ENCODE peak calls at places on chromosomes 12 and 14, in five cellular contexts. One of them, this sample, is unnamed.
A peak's percentile ranks its signal among the peaks of the same experiment; 100 is the strongest.

GRCh38 chr12:13436696-13437391 is 240.3 kb downstream of the EMP1 start:
- DNase-seq in Panc1: no peak
- DNase-seq in foreskin fibroblast: peak; percentile 15
- DNase-seq in heart left ventricle: no peak
- DNase-seq in uterus: no peak
- DNase-seq in this sample: peak; percentile 41

GRCh38 chr12:11705010-11705409 is 55.5 kb downstream of the ETV6 start:
- DNase-seq in foreskin fibroblast: peak; percentile 77
- DNase-seq in Panc1: no peak
- DNase-seq in heart left ventricle: no peak
- DNase-seq in uterus: peak; percentile 31
- DNase-seq in this sample: peak; percentile 92

GRCh38 chr12:29818925-29819324 is 35.2 kb upstream of the TMTC1 start:
- DNase-seq in uterus: no peak
- DNase-seq in heart left ventricle: peak; percentile 36
- DNase-seq in Panc1: no peak
- DNase-seq in foreskin fibroblast: peak; percentile 39
- DNase-seq in this sample: peak; percentile 49

GRCh38 chr14:90661881-90662280 is 154.3 kb downstream of the TTC7B start:
- DNase-seq in Panc1: no peak
- DNase-seq in heart left ventricle: no peak
- DNase-seq in uterus: no peak
- DNase-seq in foreskin fibroblast: no peak
- DNase-seq in this sample: no peak

GRCh38 chr14:103224996-103225874 is 102.0 kb downstream of the TNFAIP2 start:
- DNase-seq in heart left ventricle: no peak
- DNase-seq in uterus: no peak
- DNase-seq in foreskin fibroblast: no peak
- DNase-seq in Panc1: no peak
- DNase-seq in this sample: no peak

GRCh38 chr14:58650857-58651256 is 13.1 kb downstream of the DACT1 start:
- DNase-seq in uterus: no peak
- DNase-seq in Panc1: no peak
- DNase-seq in foreskin fibroblast: no peak
- DNase-seq in heart left ventricle: no peak
- DNase-seq in this sample: no peak

GRCh38 chr14:100399052-100399849 is 76.1 kb downstream of the SLC25A47 start:
- DNase-seq in foreskin fibroblast: no peak
- DNase-seq in heart left ventricle: no peak
- DNase-seq in Panc1: no peak
- DNase-seq in uterus: no peak
- DNase-seq in this sample: no peak

GRCh38 chr12:62793256-62794217 is 141.4 kb downstream of the PPM1H start:
- DNase-seq in foreskin fibroblast: peak; percentile 87
- DNase-seq in uterus: peak; percentile 89
- DNase-seq in heart left ventricle: peak; percentile 77
- DNase-seq in Panc1: peak; percentile 74
- DNase-seq in this sample: peak; percentile 94

GRCh38 chr12:116955382-116956021 is 44.8 kb downstream of the FBXW8 start:
- DNase-seq in heart left ventricle: no peak
- DNase-seq in foreskin fibroblast: no peak
- DNase-seq in uterus: no peak
- DNase-seq in Panc1: no peak
- DNase-seq in this sample: peak; percentile 37

GRCh38 chr12:127273621-127274020 is 993.3 kb upstream of the TMEM132C start:
- DNase-seq in heart left ventricle: no peak
- DNase-seq in foreskin fibroblast: peak; percentile 65
- DNase-seq in uterus: no peak
- DNase-seq in Panc1: no peak
- DNase-seq in this sample: no peak

GRCh38 chr14:51219473-51220448 is 20.3 kb upstream of the TMX1 start:
- DNase-seq in heart left ventricle: no peak
- DNase-seq in foreskin fibroblast: no peak
- DNase-seq in Panc1: no peak
- DNase-seq in uterus: peak; percentile 25
- DNase-seq in this sample: peak; percentile 67

GRCh38 chr14:49593016-49593415 is 5.7 kb upstream of the LRR1 start:
- DNase-seq in uterus: no peak
- DNase-seq in Panc1: no peak
- DNase-seq in foreskin fibroblast: no peak
- DNase-seq in heart left ventricle: no peak
- DNase-seq in this sample: peak; percentile 41

GRCh38 chr12:124537525-124538193 is 29.8 kb downstream of the NCOR2 start:
- DNase-seq in foreskin fibroblast: no peak
- DNase-seq in uterus: no peak
- DNase-seq in Panc1: no peak
- DNase-seq in heart left ventricle: peak; percentile 70
- DNase-seq in this sample: no peak

GRCh38 chr12:24996820-24997219 is 47.9 kb upstream of the BCAT1 start:
- DNase-seq in uterus: no peak
- DNase-seq in Panc1: no peak
- DNase-seq in heart left ventricle: no peak
- DNase-seq in foreskin fibroblast: no peak
- DNase-seq in this sample: no peak

GRCh38 chr12:31985832-31986231 is 26.6 kb downstream of the RESF1 start:
- DNase-seq in Panc1: no peak
- DNase-seq in heart left ventricle: no peak
- DNase-seq in foreskin fibroblast: no peak
- DNase-seq in uterus: no peak
- DNase-seq in this sample: no peak

GRCh38 chr14:43479751-43480150 is 1027.3 kb downstream of the FSCB start:
- DNase-seq in foreskin fibroblast: no peak
- DNase-seq in heart left ventricle: no peak
- DNase-seq in Panc1: no peak
- DNase-seq in uterus: no peak
- DNase-seq in this sample: no peak

GRCh38 chr12:81598205-81598604 is 160.9 kb downstream of the PPFIA2 start:
- DNase-seq in uterus: no peak
- DNase-seq in Panc1: no peak
- DNase-seq in foreskin fibroblast: no peak
- DNase-seq in heart left ventricle: no peak
- DNase-seq in this sample: no peak

GRCh38 chr12:133081408-133081806 is 684 bp downstream of the ZNF140 start:
- DNase-seq in foreskin fibroblast: no peak
- DNase-seq in heart left ventricle: no peak
- DNase-seq in Panc1: no peak
- DNase-seq in uterus: peak; percentile 28
- DNase-seq in this sample: no peak

GRCh38 chr14:104114421-104115130 is 23.8 kb upstream of the KIF26A start:
- DNase-seq in Panc1: no peak
- DNase-seq in foreskin fibroblast: no peak
- DNase-seq in uterus: no peak
- DNase-seq in heart left ventricle: peak; percentile 21
- DNase-seq in this sample: no peak

GRCh38 chr12:82438356-82438755 is 80.0 kb downstream of the METTL25 start:
- DNase-seq in Panc1: no peak
- DNase-seq in foreskin fibroblast: no peak
- DNase-seq in heart left ventricle: no peak
- DNase-seq in uterus: no peak
- DNase-seq in this sample: no peak

GRCh38 chr12:113826805-113827204 is 139.3 kb downstream of the RBM19 start:
- DNase-seq in Panc1: no peak
- DNase-seq in foreskin fibroblast: no peak
- DNase-seq in heart left ventricle: no peak
- DNase-seq in uterus: no peak
- DNase-seq in this sample: no peak

GRCh38 chr12:7498832-7499231 is 4.7 kb downstream of the CD163 start:
- DNase-seq in Panc1: no peak
- DNase-seq in foreskin fibroblast: peak; percentile 88
- DNase-seq in uterus: no peak
- DNase-seq in heart left ventricle: no peak
- DNase-seq in this sample: peak; percentile 72

DNA sequence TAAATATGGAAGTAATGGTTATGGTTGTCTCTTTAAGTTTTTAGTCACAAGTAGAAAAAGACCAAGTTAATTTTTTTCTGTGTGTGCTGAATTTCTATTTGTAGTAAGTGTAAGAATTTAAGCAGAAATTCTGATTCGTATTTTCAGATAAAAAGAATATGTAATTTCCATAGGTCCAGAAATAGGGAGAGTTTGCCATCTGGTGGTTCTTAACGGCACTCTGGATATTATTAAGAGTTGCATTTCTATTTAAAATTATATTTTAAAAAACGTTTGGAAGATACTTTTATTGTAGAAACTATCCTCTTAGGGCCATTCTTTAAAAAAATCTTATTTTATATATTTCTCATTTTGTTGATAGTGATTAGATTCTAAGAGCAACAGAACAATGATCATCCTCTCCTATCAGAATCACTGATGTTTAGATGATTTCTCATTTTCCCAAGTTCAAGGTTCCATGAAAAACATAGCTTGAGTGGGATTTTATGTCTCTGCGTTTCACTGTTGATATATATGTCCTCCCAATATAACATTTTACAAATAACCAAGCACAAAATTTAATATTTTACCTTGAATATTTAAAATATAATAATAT is 88.3 kb downstream of the LRRK2 start:
- DNase-seq in uterus: no peak
- DNase-seq in Panc1: no peak
- DNase-seq in heart left ventricle: no peak
- DNase-seq in foreskin fibroblast: peak; percentile 13
- DNase-seq in this sample: peak; percentile 64
- TF ChIP-seq CTCF in uterus: no peak
- TF ChIP-seq CTCF in Panc1: peak; percentile 57
- TF ChIP-seq CTCF in heart left ventricle: peak; percentile 26
- TF ChIP-seq CTCF in foreskin fibroblast: peak; percentile 50
- TF ChIP-seq CTCF in this sample: peak; percentile 53

GRCh38 chr14:101471723-101472517 is 89.4 kb upstream of the DIO3 start:
- DNase-seq in heart left ventricle: no peak
- DNase-seq in uterus: peak; percentile 6
- DNase-seq in Panc1: no peak
- DNase-seq in foreskin fibroblast: no peak
- DNase-seq in this sample: no peak

GRCh38 chr14:101472518-101472849 is 88.8 kb upstream of the DIO3 start:
- DNase-seq in foreskin fibroblast: no peak
- DNase-seq in uterus: no peak
- DNase-seq in Panc1: no peak
- DNase-seq in heart left ventricle: no peak
- DNase-seq in this sample: no peak

GRCh38 chr14:101470266-101470665 is 91.0 kb upstream of the DIO3 start:
- DNase-seq in Panc1: no peak
- DNase-seq in heart left ventricle: no peak
- DNase-seq in foreskin fibroblast: no peak
- DNase-seq in uterus: peak; percentile 13
- DNase-seq in this sample: no peak

GRCh38 chr14:101467181-101467926 is 93.9 kb upstream of the DIO3 start:
- DNase-seq in foreskin fibroblast: no peak
- DNase-seq in uterus: no peak
- DNase-seq in heart left ventricle: no peak
- DNase-seq in Panc1: no peak
- DNase-seq in this sample: no peak

DNA sequence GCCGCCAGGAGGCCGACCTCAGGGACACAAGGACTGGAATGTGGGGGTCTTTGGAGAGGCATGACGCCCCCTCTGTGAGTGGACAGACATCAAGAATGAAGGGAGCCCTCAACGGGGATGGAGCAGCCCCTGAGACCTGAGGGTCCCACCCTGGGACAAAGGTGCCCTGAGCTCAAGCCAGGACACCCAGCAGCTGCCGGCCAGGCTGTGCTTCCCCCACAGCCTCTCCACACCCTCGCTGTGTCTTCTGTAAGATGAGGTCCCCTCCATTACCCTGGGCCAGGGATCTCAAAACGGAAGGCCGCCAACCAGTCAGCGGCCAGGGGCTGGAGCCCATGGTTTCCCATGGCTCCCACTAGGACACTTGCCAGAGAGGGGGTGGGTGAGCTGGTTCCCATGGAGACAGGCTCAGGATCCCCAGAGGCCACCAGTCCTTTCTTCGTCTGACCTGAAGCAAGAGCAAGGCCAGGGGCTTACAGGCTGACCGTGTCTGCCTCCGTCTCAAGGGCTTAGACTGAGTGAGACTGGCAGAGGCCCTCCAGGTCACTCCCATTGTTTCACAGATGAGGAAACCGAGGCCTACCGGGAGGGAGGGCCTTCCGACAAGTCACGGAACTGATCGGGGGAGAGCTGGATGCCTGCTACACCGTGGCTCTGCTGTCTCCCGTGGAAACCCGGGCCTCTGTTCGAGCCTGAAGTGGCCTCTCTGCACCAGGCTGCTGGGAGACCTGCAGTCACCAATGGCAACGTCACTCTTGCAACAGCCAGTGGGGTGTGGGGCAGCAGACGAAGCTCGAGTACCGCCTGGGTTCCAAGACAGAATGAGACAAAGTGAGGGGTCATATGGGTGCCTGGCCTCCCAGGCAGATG is 91.7 kb upstream of the DIO3 start:
- DNase-seq in foreskin fibroblast: no peak
- DNase-seq in heart left ventricle: no peak
- DNase-seq in uterus: no peak
- DNase-seq in Panc1: no peak
- DNase-seq in this sample: no peak
- H3K4me3 ChIP-seq in foreskin fibroblast: no peak overlapping the region
- H3K4me3 ChIP-seq in heart left ventricle: no peak overlapping the region
- H3K4me3 ChIP-seq in uterus: no peak overlapping the region
- H3K4me3 ChIP-seq in Panc1: no peak overlapping the region
- H3K4me3 ChIP-seq in this sample: no peak overlapping the region

GRCh38 chr12:69284131-69284530 is 44.8 kb downstream of the CPSF6 start:
- DNase-seq in Panc1: no peak
- DNase-seq in foreskin fibroblast: peak; percentile 69
- DNase-seq in heart left ventricle: peak; percentile 82
- DNase-seq in uterus: peak; percentile 62
- DNase-seq in this sample: peak; percentile 84
- TF ChIP-seq CTCF in Panc1: no peak
- TF ChIP-seq CTCF in foreskin fibroblast: no peak
- TF ChIP-seq CTCF in heart left ventricle: no peak
- TF ChIP-seq CTCF in uterus: no peak
- TF ChIP-seq CTCF in this sample: no peak

GRCh38 chr12:100238801-100239200 is 28.1 kb downstream of the DEPDC4 start:
- DNase-seq in Panc1: no peak
- DNase-seq in foreskin fibroblast: no peak
- DNase-seq in uterus: no peak
- DNase-seq in heart left ventricle: no peak
- DNase-seq in this sample: no peak

GRCh38 chr12:100229036-100229635 is 28.5 kb downstream of the ACTR6 start:
- DNase-seq in heart left ventricle: no peak
- DNase-seq in foreskin fibroblast: no peak
- DNase-seq in Panc1: peak; percentile 7
- DNase-seq in uterus: no peak
- DNase-seq in this sample: peak; percentile 21

GRCh38 chr12:100229876-100230275 is 29.3 kb downstream of the ACTR6 start:
- DNase-seq in uterus: no peak
- DNase-seq in Panc1: no peak
- DNase-seq in heart left ventricle: no peak
- DNase-seq in foreskin fibroblast: no peak
- DNase-seq in this sample: no peak

GRCh38 chr12:100234591-100235304 is 32.1 kb downstream of the DEPDC4 start:
- DNase-seq in foreskin fibroblast: peak; percentile 21
- DNase-seq in heart left ventricle: no peak
- DNase-seq in uterus: no peak
- DNase-seq in Panc1: peak; percentile 17
- DNase-seq in this sample: peak; percentile 76

GRCh38 chr12:100234166-100234565 is 32.7 kb downstream of the DEPDC4 start:
- DNase-seq in Panc1: no peak
- DNase-seq in heart left ventricle: no peak
- DNase-seq in foreskin fibroblast: peak; percentile 43
- DNase-seq in uterus: no peak
- DNase-seq in this sample: peak; percentile 76
- H3K4me3 ChIP-seq in Panc1: no peak overlapping the region
- H3K4me3 ChIP-seq in heart left ventricle: no peak overlapping the region
- H3K4me3 ChIP-seq in foreskin fibroblast: peak overlapping the region; percentile 0
- H3K4me3 ChIP-seq in uterus: no peak overlapping the region
- H3K4me3 ChIP-seq in this sample: peak overlapping the region; percentile 7